ENCODE peak calls at places on chromosomes 16 and 17, in six cellular contexts. F is heart left ventricle, A is fibroblast of lung, C is uterus, Y is A549, Q is PC-9. Z is an unnamed sample. For H3K4me1, the result is how much of the 10 kb centered on the place peaks cover.

GRCh38 chr16:8678068-8678927 is 3.9 kb downstream of the ABAT start:
- DNase-seq in C (no peak), F (no peak), Q (peak), Y (peak), A (peak), Z (no peak)

GRCh38 chr17:40350410-40351184 is 13.9 kb downstream of the GJD3 start:
- DNase-seq in Y (no peak), C (no peak), Q (no peak), F (peak), A (peak), Z (peak)

GRCh38 chr17:64357191-64357981 is 33.3 kb downstream of the PECAM1 start:
- DNase-seq in F (peak), Q (no peak), C (no peak), A (peak), Y (no peak), Z (no peak)

GRCh38 chr16:55552621-55553020 is 13.9 kb upstream of the CAPNS2 start:
- DNase-seq in F (no peak), Y (peak), C (no peak), A (peak), Q (peak), Z (no peak)

GRCh38 chr16:58854392-58854791 is 120.3 kb upstream of the GOT2 start:
- DNase-seq in A (no peak), F (no peak), Q (no peak), C (no peak), Y (no peak), Z (no peak)

GRCh38 chr16:60271382-60272180 is 1537.5 kb upstream of the GOT2 start:
- DNase-seq in A (no peak), C (no peak), Q (no peak), F (no peak), Y (no peak), Z (no peak)

GRCh38 chr16:80570106-80570478 is 29.3 kb downstream of the DYNLRB2 start:
- DNase-seq in F (no peak), A (peak), Y (peak), C (no peak), Q (no peak), Z (no peak)

GRCh38 chr17:71260366-71260765 is 860.5 kb upstream of the SOX9 start:
- DNase-seq in Y (no peak), Q (no peak), F (no peak), C (no peak), A (peak), Z (no peak)

GRCh38 chr17:4204190-4204589 is 59.6 kb downstream of the ANKFY1 start:
- DNase-seq in Y (no peak), C (no peak), A (peak), F (no peak), Q (no peak), Z (no peak)

GRCh38 chr17:39791296-39791992 is 53.7 kb downstream of the GRB7 start:
- DNase-seq in A (no peak), Q (no peak), Y (no peak), F (no peak), C (no peak), Z (no peak)

GRCh38 chr17:68771867-68772515 is 170.8 kb upstream of the FAM20A start:
- DNase-seq in Y (peak), C (no peak), Q (peak), F (no peak), A (peak), Z (no peak)

GRCh38 chr17:42252528-42253172 is 23.5 kb downstream of the STAT5B start:
- DNase-seq in A (peak), F (no peak), Q (no peak), C (no peak), Y (no peak), Z (no peak)

GRCh38 chr17:10192963-10193362 is 5.4 kb downstream of the GAS7 start:
- DNase-seq in C (peak), F (peak), A (peak), Y (no peak), Q (no peak), Z (no peak)

GRCh38 chr16:81678326-81679095 is 100.6 kb upstream of the PLCG2 start:
- DNase-seq in Y (no peak), A (no peak), F (no peak), C (no peak), Q (no peak), Z (no peak)

GRCh38 chr16:27208809-27209208 is 5.5 kb downstream of the KDM8 start:
- DNase-seq in Y (no peak), Q (no peak), F (no peak), A (peak), C (no peak), Z (no peak)

GRCh38 chr16:49849709-49850108 is 6.2 kb downstream of the ZNF423 start:
- DNase-seq in C (no peak), A (no peak), F (no peak), Q (no peak), Y (no peak), Z (no peak)

GRCh38 chr16:73878616-73879015 is 418.0 kb upstream of the PSMD7 start:
- DNase-seq in F (no peak), A (peak), C (no peak), Y (peak), Q (peak), Z (no peak)

GRCh38 chr17:35708149-35708548 is 23.3 kb upstream of the RASL10B start:
- DNase-seq in C (no peak), A (no peak), Q (no peak), Y (no peak), F (no peak), Z (no peak)

GRCh38 chr16:79639576-79640311 is 39.2 kb upstream of the MAF start:
- DNase-seq in C (no peak), F (no peak), A (no peak), Q (no peak), Y (peak), Z (no peak)

GRCh38 chr16:49855822-49856740 is at the start of gene ZNF423:
- DNase-seq in Y (no peak), A (no peak), F (peak), Q (no peak), C (peak), Z (peak)

GRCh38 chr17:65794572-65794971 is 233.1 kb upstream of the AXIN2 start:
- DNase-seq in C (no peak), Q (no peak), A (no peak), Y (peak), F (no peak), Z (no peak)

GRCh38 chr16:15855704-15856003 is 1.2 kb downstream of the MYH11 start:
- DNase-seq in A (no peak), Q (no peak), C (no peak), F (no peak), Y (no peak), Z (no peak)

GRCh38 chr17:37711113-37711512 is 33.7 kb downstream of the HNF1B start:
- DNase-seq in F (no peak), Y (no peak), A (no peak), C (no peak), Q (no peak), Z (no peak)

DNA sequence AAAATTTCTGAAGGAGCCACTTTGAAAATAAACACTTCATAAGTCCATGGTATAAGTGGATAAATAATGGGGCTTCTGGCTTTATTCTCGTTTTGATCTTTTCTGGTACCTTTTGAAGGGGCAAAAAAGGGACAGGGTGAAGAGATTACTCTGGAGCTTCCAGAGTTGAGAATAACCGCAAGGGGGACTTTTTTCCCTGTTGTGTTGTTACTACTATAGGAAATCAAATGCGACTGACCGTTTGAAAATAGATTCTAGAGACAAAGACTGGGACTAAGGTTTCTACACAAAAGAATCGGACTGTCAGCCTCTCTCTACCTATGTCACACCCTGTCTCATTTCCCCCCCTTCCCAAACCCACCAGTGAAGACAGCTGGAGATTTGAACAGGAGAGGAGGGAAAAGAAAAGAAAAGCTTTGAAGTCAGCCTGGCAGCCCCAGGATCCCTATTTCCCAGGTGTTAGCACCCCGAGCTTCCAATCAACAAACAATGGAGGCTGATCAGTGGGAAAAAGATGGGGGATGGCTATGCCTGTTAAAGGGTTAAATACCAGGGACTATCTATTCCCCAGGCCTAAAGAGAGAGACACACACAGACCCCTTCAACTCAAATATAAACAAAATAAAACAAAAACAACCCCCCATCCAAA is 8.3 kb downstream of the HOXB4 start:
- DNase-seq in C (no peak), Y (no peak), Q (no peak), F (no peak), A (peak), Z (no peak)
- H3K4me1 ChIP-seq in C (under half), Y (under half), Q (under half), F (under half), A (under half), Z (under half)

GRCh38 chr16:5025171-5025632 is 8.5 kb downstream of the NAGPA start:
- DNase-seq in F (peak), C (no peak), Y (peak), A (no peak), Q (no peak), Z (peak)
- TF ChIP-seq CTCF in F (peak), C (no peak), Y (peak), A (no peak), Q (no peak), Z (peak)

GRCh38 chr17:75526555-75527270 is 1.2 kb downstream of the LLGL2 start:
- DNase-seq in A (no peak), Y (no peak), Q (peak), C (no peak), F (no peak), Z (no peak)
- H3K4me1 ChIP-seq in A (under half), Y (under half), Q (under half), C (under half), F (under half), Z (under half)

GRCh38 chr17:75010683-75011406 is 1.6 kb upstream of the MRPL58 start:
- DNase-seq in C (peak), A (peak), Q (peak), Y (peak), F (peak), Z (peak)
- TF ChIP-seq CTCF in C (no peak), A (no peak), Q (no peak), Y (no peak), F (no peak), Z (no peak)

GRCh38 chr17:58529275-58529674 is 14.8 kb upstream of the MTMR4 start:
- DNase-seq in C (no peak), Y (no peak), Q (no peak), A (no peak), F (no peak), Z (no peak)
- H3K4me1 ChIP-seq in C (under half), Y (under half), Q (under half), A (under half), F (half or more), Z (under half)

GRCh38 chr16:70250748-70251650 is 741 bp downstream of the EXOSC6 start:
- DNase-seq in Q (peak), Y (peak), F (peak), A (peak), C (peak), Z (peak)
- TF ChIP-seq CTCF in Q (no peak), Y (no peak), F (no peak), A (no peak), C (no peak), Z (no peak)

GRCh38 chr17:57557793-57558681 is 187.1 kb downstream of the CCDC182 start:
- DNase-seq in F (no peak), C (no peak), Q (peak), Y (peak), A (peak), Z (no peak)
- H3K4me1 ChIP-seq in F (under half), C (under half), Q (under half), Y (under half), A (under half), Z (under half)

Z was measured in BE2C.